ENCODE peak calls at places on chromosomes 6 and 20, in nine cellular contexts. One of them, this sample, is unnamed.

GRCh38 chr6:165820934-165821333 is 157.9 kb upstream of the PDE10A start:
- DNase-seq in activated CD4-positive, alpha-beta T cell treated with anti-CD3 and anti-CD28 coated beads, Interleukin-2, amount 50 U/mL, for 1 hour: no peak
- DNase-seq in endothelial cell of umbilical vein: no peak
- DNase-seq in neuronal stem cell: no peak
- DNase-seq in NCI-H524: no peak
- DNase-seq in cardiac fibroblast: no peak
- DNase-seq in cardiac muscle cell: no peak
- DNase-seq in right atrium auricular region: no peak
- DNase-seq in mucosa of descending colon: no peak
- DNase-seq in this sample: no peak

GRCh38 chr20:36055145-36055544 is 86.8 kb downstream of the CNBD2 start:
- DNase-seq in mucosa of descending colon: no peak
- DNase-seq in neuronal stem cell: no peak
- DNase-seq in endothelial cell of umbilical vein: no peak
- DNase-seq in cardiac muscle cell: no peak
- DNase-seq in activated CD4-positive, alpha-beta T cell treated with anti-CD3 and anti-CD28 coated beads, Interleukin-2, amount 50 U/mL, for 1 hour: no peak
- DNase-seq in NCI-H524: no peak
- DNase-seq in right atrium auricular region: no peak
- DNase-seq in cardiac fibroblast: no peak
- DNase-seq in this sample: no peak

GRCh38 chr6:15715060-15715459 is 52.2 kb upstream of the DTNBP1 start:
- DNase-seq in cardiac muscle cell: no peak
- DNase-seq in mucosa of descending colon: no peak
- DNase-seq in NCI-H524: no peak
- DNase-seq in endothelial cell of umbilical vein: no peak
- DNase-seq in activated CD4-positive, alpha-beta T cell treated with anti-CD3 and anti-CD28 coated beads, Interleukin-2, amount 50 U/mL, for 1 hour: no peak
- DNase-seq in right atrium auricular region: no peak
- DNase-seq in neuronal stem cell: no peak
- DNase-seq in cardiac fibroblast: peak
- DNase-seq in this sample: no peak

GRCh38 chr6:36139991-36140710 is 9.8 kb downstream of the MAPK13 start:
- DNase-seq in mucosa of descending colon: no peak
- DNase-seq in NCI-H524: peak
- DNase-seq in activated CD4-positive, alpha-beta T cell treated with anti-CD3 and anti-CD28 coated beads, Interleukin-2, amount 50 U/mL, for 1 hour: no peak
- DNase-seq in cardiac muscle cell: no peak
- DNase-seq in endothelial cell of umbilical vein: no peak
- DNase-seq in right atrium auricular region: no peak
- DNase-seq in cardiac fibroblast: no peak
- DNase-seq in neuronal stem cell: no peak
- DNase-seq in this sample: no peak

GRCh38 chr20:11451793-11452291 is 465.9 kb upstream of the BTBD3 start:
- DNase-seq in cardiac muscle cell: no peak
- DNase-seq in endothelial cell of umbilical vein: no peak
- DNase-seq in NCI-H524: peak
- DNase-seq in mucosa of descending colon: no peak
- DNase-seq in neuronal stem cell: peak
- DNase-seq in cardiac fibroblast: peak
- DNase-seq in right atrium auricular region: no peak
- DNase-seq in activated CD4-positive, alpha-beta T cell treated with anti-CD3 and anti-CD28 coated beads, Interleukin-2, amount 50 U/mL, for 1 hour: no peak
- DNase-seq in this sample: peak

GRCh38 chr20:44496976-44497375 is 21.3 kb downstream of the TTPAL start:
- DNase-seq in cardiac fibroblast: peak
- DNase-seq in cardiac muscle cell: no peak
- DNase-seq in right atrium auricular region: no peak
- DNase-seq in neuronal stem cell: no peak
- DNase-seq in NCI-H524: no peak
- DNase-seq in endothelial cell of umbilical vein: no peak
- DNase-seq in activated CD4-positive, alpha-beta T cell treated with anti-CD3 and anti-CD28 coated beads, Interleukin-2, amount 50 U/mL, for 1 hour: no peak
- DNase-seq in mucosa of descending colon: no peak
- DNase-seq in this sample: peak

GRCh38 chr20:14189794-14190402 is 147.5 kb downstream of the FLRT3 start:
- DNase-seq in NCI-H524: peak
- DNase-seq in cardiac fibroblast: peak
- DNase-seq in right atrium auricular region: no peak
- DNase-seq in mucosa of descending colon: no peak
- DNase-seq in cardiac muscle cell: peak
- DNase-seq in activated CD4-positive, alpha-beta T cell treated with anti-CD3 and anti-CD28 coated beads, Interleukin-2, amount 50 U/mL, for 1 hour: no peak
- DNase-seq in endothelial cell of umbilical vein: peak
- DNase-seq in neuronal stem cell: no peak
- DNase-seq in this sample: peak

GRCh38 chr6:33247977-33248642 is 23.6 kb downstream of the VPS52 start:
- DNase-seq in right atrium auricular region: peak
- DNase-seq in cardiac fibroblast: peak
- DNase-seq in cardiac muscle cell: peak
- DNase-seq in activated CD4-positive, alpha-beta T cell treated with anti-CD3 and anti-CD28 coated beads, Interleukin-2, amount 50 U/mL, for 1 hour: peak
- DNase-seq in NCI-H524: peak
- DNase-seq in mucosa of descending colon: peak
- DNase-seq in endothelial cell of umbilical vein: peak
- DNase-seq in neuronal stem cell: peak
- DNase-seq in this sample: peak

GRCh38 chr6:2934057-2934456 is 30.9 kb upstream of the SERPINB9 start:
- DNase-seq in right atrium auricular region: no peak
- DNase-seq in mucosa of descending colon: no peak
- DNase-seq in endothelial cell of umbilical vein: no peak
- DNase-seq in cardiac fibroblast: no peak
- DNase-seq in activated CD4-positive, alpha-beta T cell treated with anti-CD3 and anti-CD28 coated beads, Interleukin-2, amount 50 U/mL, for 1 hour: no peak
- DNase-seq in cardiac muscle cell: no peak
- DNase-seq in neuronal stem cell: no peak
- DNase-seq in NCI-H524: no peak
- DNase-seq in this sample: no peak

GRCh38 chr20:44646023-44646640 is 5.4 kb downstream of the ADA start:
- DNase-seq in right atrium auricular region: no peak
- DNase-seq in NCI-H524: no peak
- DNase-seq in endothelial cell of umbilical vein: peak
- DNase-seq in neuronal stem cell: peak
- DNase-seq in cardiac fibroblast: peak
- DNase-seq in activated CD4-positive, alpha-beta T cell treated with anti-CD3 and anti-CD28 coated beads, Interleukin-2, amount 50 U/mL, for 1 hour: peak
- DNase-seq in mucosa of descending colon: no peak
- DNase-seq in cardiac muscle cell: no peak
- DNase-seq in this sample: peak

GRCh38 chr20:11891081-11891826 is 26.4 kb upstream of the BTBD3 start:
- DNase-seq in neuronal stem cell: peak
- DNase-seq in mucosa of descending colon: peak
- DNase-seq in right atrium auricular region: no peak
- DNase-seq in endothelial cell of umbilical vein: peak
- DNase-seq in NCI-H524: no peak
- DNase-seq in cardiac muscle cell: peak
- DNase-seq in activated CD4-positive, alpha-beta T cell treated with anti-CD3 and anti-CD28 coated beads, Interleukin-2, amount 50 U/mL, for 1 hour: no peak
- DNase-seq in cardiac fibroblast: peak
- DNase-seq in this sample: peak